ENCODE peak calls at places on chromosomes 11 and 22, in six cellular contexts. A is fibroblast of the aortic adventitia, R is heart right ventricle, M is heart left ventricle, P is lower lobe of right lung, D is GM20000. F is an unnamed sample.

GRCh38 chr11:8964324-8965320 is at the start of gene TMEM9B:
- DNase-seq in M (peak), A (peak), P (peak), D (peak), R (peak), F (peak)

GRCh38 chr22:23685205-23685784 is 5.5 kb upstream of the RGL4 start:
- DNase-seq in P (no peak), R (no peak), M (no peak), D (no peak), A (peak), F (no peak)

GRCh38 chr22:38867124-38867455 is 4.9 kb downstream of the CBX6 start:
- DNase-seq in D (no peak), A (no peak), M (no peak), R (no peak), P (no peak), F (no peak)

GRCh38 chr22:20407829-20408228 is 13.9 kb downstream of the ZNF74 start:
- DNase-seq in A (no peak), R (no peak), P (no peak), D (no peak), M (no peak), F (no peak)

GRCh38 chr22:41040483-41040882 is 51.9 kb upstream of the EP300 start:
- DNase-seq in M (no peak), D (no peak), P (no peak), R (no peak), A (no peak), F (no peak)

GRCh38 chr11:20035701-20036601 is 124.3 kb downstream of the DBX1 start:
- DNase-seq in A (peak), M (no peak), D (no peak), R (no peak), P (no peak), F (no peak)

GRCh38 chr11:101407324-101407723 is 176.5 kb downstream of the TRPC6 start:
- DNase-seq in R (no peak), M (no peak), A (no peak), P (no peak), D (no peak), F (no peak)

GRCh38 chr22:20514658-20515406 is 7.4 kb downstream of the MED15 start:
- DNase-seq in A (peak), P (no peak), R (no peak), M (no peak), D (no peak), F (no peak)

GRCh38 chr11:63613517-63614135 is 607 bp downstream of the PLAAT3 start:
- DNase-seq in A (peak), D (peak), M (peak), P (peak), R (peak), F (peak)

GRCh38 chr11:69944146-69944795 is 125.1 kb upstream of the FGF3 start:
- DNase-seq in R (no peak), D (no peak), A (no peak), M (no peak), P (peak), F (no peak)

GRCh38 chr11:84720706-84721402 is 906.3 kb downstream of the DLG2 start:
- DNase-seq in A (no peak), R (peak), P (peak), D (no peak), M (peak), F (no peak)

GRCh38 chr22:19686946-19687345 is 27.4 kb upstream of the SEPTIN5 start:
- DNase-seq in P (no peak), M (no peak), A (no peak), D (no peak), R (no peak), F (no peak)

GRCh38 chr11:104254347-104254746 is 90.4 kb upstream of the PDGFD start:
- DNase-seq in M (peak), P (no peak), A (peak), R (peak), D (peak), F (peak)

GRCh38 chr11:117950999-117951961 is 22.1 kb upstream of the TMPRSS13 start:
- DNase-seq in D (no peak), M (no peak), A (no peak), R (no peak), P (no peak), F (no peak)

GRCh38 chr11:45993438-45994064 is 71.1 kb downstream of the LARGE2 start:
- DNase-seq in D (no peak), M (peak), A (peak), R (peak), P (no peak), F (no peak)

GRCh38 chr22:19974233-19974861 is 32.7 kb upstream of the TXNRD2 start:
- DNase-seq in A (peak), M (no peak), R (no peak), D (peak), P (peak), F (peak)

GRCh38 chr11:66157182-66157864 is 87.3 kb downstream of the PACS1 start:
- DNase-seq in D (no peak), A (peak), M (no peak), P (no peak), R (no peak), F (peak)

GRCh38 chr22:35376728-35377472 is 4.0 kb upstream of the HMOX1 start:
- DNase-seq in P (peak), R (peak), M (peak), D (peak), A (peak), F (peak)

GRCh38 chr11:74783241-74783871 is 34.7 kb downstream of the RNF169 start:
- DNase-seq in A (peak), M (no peak), P (no peak), D (no peak), R (peak), F (no peak)

GRCh38 chr11:44763111-44763820 is 36.5 kb downstream of the TSPAN18 start:
- DNase-seq in D (no peak), R (no peak), P (no peak), A (peak), M (no peak), F (no peak)

GRCh38 chr11:120400564-120401364 is 64.6 kb downstream of the ARHGEF12 start:
- DNase-seq in P (no peak), M (no peak), A (peak), R (peak), D (peak), F (no peak)

GRCh38 chr11:121420398-121420797 is 31.7 kb upstream of the SORL1 start:
- DNase-seq in R (no peak), M (no peak), D (no peak), P (no peak), A (no peak), F (no peak)

GRCh38 chr11:121418625-121419114 is 33.4 kb upstream of the SORL1 start:
- DNase-seq in R (peak), D (no peak), P (peak), A (no peak), M (peak), F (no peak)

GRCh38 chr11:121422675-121423074 is 29.4 kb upstream of the SORL1 start:
- DNase-seq in M (no peak), P (no peak), A (no peak), R (no peak), D (no peak), F (no peak)

GRCh38 chr11:121419839-121420238 is 32.3 kb upstream of the SORL1 start:
- DNase-seq in M (no peak), D (no peak), R (no peak), P (no peak), A (no peak), F (no peak)

DNA sequence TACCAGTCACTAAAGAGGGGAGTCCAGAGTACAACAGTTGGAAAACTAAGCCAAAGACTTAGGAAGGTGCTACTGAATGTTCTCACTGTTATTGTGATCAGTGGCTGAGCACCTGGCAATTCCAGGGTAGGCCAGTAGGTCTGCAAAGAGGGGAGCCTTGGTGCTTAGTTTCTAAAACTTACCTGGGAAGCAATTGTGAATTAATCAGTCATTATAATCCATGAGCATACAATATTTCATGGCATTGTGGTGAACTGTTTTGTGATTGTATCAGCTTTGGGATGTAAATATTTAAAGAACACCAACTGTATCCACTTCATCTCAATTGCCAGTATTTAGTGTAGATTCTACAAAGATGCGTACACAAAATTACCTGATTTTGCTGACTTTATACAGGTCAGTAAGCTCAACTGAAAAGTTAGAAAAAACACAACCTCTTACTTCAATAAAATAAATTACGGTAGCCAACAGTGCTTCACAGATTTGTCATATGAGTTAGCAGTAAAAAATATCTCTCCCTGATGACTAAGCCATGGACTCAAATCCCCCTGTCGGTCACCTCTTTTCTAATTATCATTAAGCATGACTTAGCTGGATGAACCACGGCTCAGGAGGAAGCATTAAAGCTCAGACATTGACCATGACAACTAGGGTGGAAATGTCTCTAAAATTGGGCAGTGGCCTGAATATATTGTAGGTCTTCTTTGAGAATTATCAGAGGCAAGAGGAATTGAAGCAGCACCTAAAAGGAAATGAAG is 30.8 kb upstream of the SORL1 start:
- DNase-seq in D (no peak), M (no peak), A (no peak), R (no peak), P (no peak), F (no peak)
- TF ChIP-seq CTCF in D (no peak), M (no peak), A (no peak), R (no peak), P (no peak), F (no peak)

DNA sequence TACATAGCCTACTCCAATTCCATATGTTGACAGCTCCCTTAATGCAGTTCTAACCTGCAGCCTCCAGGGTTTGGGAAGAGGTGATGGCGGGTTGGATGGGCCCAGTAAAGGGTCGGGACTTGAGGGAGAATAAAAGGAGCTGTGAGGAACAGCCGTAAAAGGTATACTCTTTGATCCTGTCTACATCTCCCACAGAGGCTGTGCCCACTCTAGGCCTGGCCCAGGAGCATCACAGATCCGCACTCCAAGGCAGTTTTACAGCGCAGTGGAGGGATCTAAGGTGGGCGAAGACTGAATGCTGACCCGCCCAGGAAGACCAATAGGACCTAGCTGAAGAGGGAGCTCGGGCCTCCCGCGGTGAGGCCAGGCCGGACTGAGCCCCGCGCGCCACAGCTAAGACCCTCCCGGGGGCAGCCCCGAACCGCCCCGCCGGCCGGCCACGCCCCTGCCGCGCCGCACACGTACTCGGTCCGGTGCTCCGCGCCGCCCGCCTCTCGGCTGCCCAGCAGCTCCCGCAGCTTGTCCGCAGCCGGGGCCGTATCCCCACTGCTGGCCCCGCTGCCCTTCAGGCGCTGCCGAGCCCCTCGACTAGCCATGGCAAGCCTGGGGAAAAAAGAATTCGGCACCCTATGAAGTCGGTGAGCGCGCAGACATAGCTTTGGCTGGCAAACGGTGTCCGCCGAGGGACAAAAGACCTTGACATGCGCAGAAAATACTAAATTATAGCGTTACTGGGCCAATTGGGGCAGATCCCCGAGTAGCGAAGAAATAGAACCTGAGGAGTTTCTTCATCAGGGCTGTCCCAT is at the start of gene ALG9:
- DNase-seq in R (peak), A (peak), D (peak), M (peak), P (peak), F (peak)
- TF ChIP-seq CTCF in R (peak), A (peak), D (no peak), M (peak), P (no peak), F (no peak)

DNA sequence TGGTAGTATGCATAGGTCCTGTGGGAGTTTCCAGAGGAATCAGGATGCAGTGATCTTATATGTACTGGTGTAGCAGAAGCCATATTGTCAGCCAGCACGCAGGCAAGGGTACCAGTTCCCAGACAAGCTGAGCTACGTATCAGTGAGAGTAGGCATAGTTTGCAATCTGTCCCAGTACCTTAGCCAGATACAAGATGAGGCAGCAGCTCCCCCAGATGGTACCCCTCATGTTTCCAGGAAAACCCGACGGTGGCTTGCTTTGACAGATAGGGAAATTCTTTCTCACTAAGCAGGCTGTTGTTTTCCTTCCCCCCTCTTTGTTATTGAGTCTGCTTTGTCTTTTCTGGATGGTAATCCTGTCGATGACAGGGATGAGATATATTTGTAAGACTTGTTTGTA is 109.7 kb upstream of the RRM1 start:
- DNase-seq in M (no peak), A (no peak), P (no peak), R (no peak), D (no peak), F (no peak)
- TF ChIP-seq CTCF in M (no peak), A (no peak), P (peak), R (no peak), D (no peak), F (peak)

DNA sequence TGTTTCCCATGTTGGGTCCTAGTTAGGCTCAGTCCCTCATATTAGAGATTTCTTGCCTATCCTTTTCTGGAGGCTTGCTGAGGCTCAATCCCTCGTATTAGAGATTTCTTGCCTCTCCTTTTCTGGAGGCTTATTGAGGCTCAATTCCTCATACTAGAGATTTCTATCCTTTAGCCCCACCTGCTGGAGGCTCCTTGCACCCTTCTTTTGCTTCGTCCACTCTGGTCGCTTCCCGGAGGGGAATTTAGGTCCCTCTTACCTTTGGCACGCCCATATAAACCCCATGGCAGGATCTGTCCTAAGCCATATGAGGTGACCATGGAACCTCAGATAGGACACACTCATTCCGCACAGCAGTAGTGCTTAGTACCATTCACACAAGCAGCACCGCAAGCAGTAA is 15.9 kb downstream of the CYP2D6 start:
- DNase-seq in P (no peak), R (no peak), D (no peak), A (peak), M (no peak), F (no peak)
- TF ChIP-seq CTCF in P (peak), R (no peak), D (no peak), A (peak), M (peak), F (no peak)

DNA sequence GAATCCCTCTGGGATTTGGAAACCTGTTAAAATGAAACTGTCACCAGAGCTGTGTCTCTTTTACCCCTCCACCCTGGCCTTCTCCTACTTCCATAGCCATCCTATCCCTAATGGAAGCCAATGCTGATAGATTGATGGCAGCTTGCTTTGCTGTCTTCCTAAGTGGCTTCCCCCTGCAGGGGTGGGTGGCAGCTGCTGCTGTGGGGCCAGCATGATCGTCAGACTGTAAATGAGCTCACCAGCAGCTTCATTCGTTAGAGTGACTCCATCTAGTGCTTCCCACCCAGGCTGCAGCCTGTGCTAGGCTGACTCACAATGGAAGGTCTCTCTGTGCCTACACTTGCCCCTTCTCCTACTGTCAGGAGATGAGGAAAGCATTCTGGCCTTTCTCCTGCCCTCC is 311.0 kb downstream of the BUD13 start:
- DNase-seq in A (no peak), P (no peak), M (no peak), D (no peak), R (no peak), F (no peak)
- TF ChIP-seq CTCF in A (no peak), P (no peak), M (no peak), D (no peak), R (no peak), F (no peak)

GRCh38 chr22:31148953-31149627 is 8.8 kb upstream of the PLA2G3 start:
- DNase-seq in D (peak), P (peak), R (peak), M (peak), A (peak), F (peak)
- TF ChIP-seq CTCF in D (peak), P (peak), R (peak), M (peak), A (peak), F (peak)

DNA sequence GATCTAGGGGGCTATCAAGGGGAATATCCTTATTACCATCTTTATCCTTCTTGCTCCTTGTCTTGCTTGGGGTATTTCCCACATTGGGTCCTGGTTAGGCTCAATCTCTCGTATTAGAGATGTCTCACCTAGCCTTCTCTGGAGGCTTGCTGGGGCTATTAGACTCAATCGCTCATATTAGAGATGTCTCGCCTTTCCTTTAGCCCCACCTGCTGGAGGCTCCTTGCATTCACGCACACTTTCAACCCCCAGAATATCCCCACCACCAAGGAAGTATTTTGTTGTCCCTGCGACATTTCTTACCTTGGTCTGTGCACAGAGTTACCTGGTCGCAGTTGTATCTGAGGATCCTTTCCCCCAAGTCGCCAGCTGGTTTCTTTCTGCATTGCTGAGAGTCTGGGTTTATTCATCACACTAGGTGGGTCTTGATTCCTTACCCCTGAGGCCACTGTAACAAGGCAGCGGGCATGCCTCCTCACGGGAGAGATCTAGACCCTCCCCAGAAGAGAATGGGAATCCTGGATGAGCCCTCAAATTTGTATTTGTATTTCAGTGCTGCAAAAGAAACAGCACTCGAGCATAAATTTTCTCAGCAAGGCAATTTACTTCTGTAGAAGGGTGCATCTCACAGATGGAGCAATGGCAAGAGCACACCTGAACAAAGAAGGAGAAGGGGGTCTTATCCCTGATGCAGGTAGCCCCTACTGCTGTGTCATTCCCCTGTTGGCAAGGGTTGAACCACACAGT is 15.9 kb upstream of the HYLS1 start:
- DNase-seq in P (no peak), M (peak), A (peak), D (no peak), R (no peak), F (no peak)
- TF ChIP-seq CTCF in P (peak), M (peak), A (peak), D (no peak), R (peak), F (no peak)

GRCh38 chr11:27605422-27605821 is 94.8 kb downstream of the BDNF start:
- DNase-seq in P (no peak), A (no peak), R (no peak), D (no peak), M (no peak), F (no peak)
- TF ChIP-seq CTCF in P (no peak), A (no peak), R (no peak), D (no peak), M (no peak), F (no peak)